ENCODE peak calls at places on chromosomes 5 and 9, in six cellular contexts. J is lower leg skin, A is GM10248, F is WTC11, T is neural progenitor cell, W is mammary epithelial cell. P is an unnamed sample.

GRCh38 chr5:117872798-117873368 is 1115.5 kb downstream of the DTWD2 start:
- DNase-seq in J (no peak), T (no peak), F (no peak), W (no peak), A (no peak), P (no peak)

GRCh38 chr9:121916008-121916407 is 177.1 kb downstream of the TTLL11 start:
- DNase-seq in A (no peak), T (no peak), J (no peak), W (peak; percentile 33), F (no peak), P (no peak)

GRCh38 chr9:93024986-93025630 is 33.4 kb upstream of the SUSD3 start:
- DNase-seq in T (no peak), A (no peak), F (no peak), J (no peak), W (no peak), P (no peak)

GRCh38 chr9:6781476-6781875 is 23.7 kb downstream of the KDM4C start:
- DNase-seq in A (no peak), T (no peak), J (no peak), F (no peak), W (no peak), P (no peak)

GRCh38 chr5:91865920-91866319 is 482.8 kb upstream of the ARRDC3 start:
- DNase-seq in A (no peak), W (no peak), J (no peak), T (peak; percentile 48), F (no peak), P (no peak)

GRCh38 chr5:181218795-181219124 is 4.3 kb upstream of the TRIM41 start:
- DNase-seq in F (no peak), A (no peak), W (no peak), J (no peak), T (no peak), P (no peak)

GRCh38 chr9:19161257-19162025 is 34.1 kb upstream of the PLIN2 start:
- DNase-seq in T (no peak), W (peak; percentile 98), J (peak; percentile 93), F (no peak), A (peak; percentile 35), P (no peak)

GRCh38 chr9:137138058-137138697 is 776 bp upstream of the GRIN1 start:
- DNase-seq in W (no peak), A (no peak), T (peak; percentile 62), F (peak; percentile 77), J (no peak), P (no peak)

GRCh38 chr5:107812570-107813141 is 141.9 kb upstream of the EFNA5 start:
- DNase-seq in J (no peak), W (no peak), F (no peak), A (peak; percentile 63), T (no peak), P (no peak)

GRCh38 chr5:136087961-136088871 is 44.4 kb upstream of the SMAD5 start:
- DNase-seq in W (peak; percentile 54), T (no peak), J (peak; percentile 66), A (no peak), F (no peak), P (no peak)

DNA sequence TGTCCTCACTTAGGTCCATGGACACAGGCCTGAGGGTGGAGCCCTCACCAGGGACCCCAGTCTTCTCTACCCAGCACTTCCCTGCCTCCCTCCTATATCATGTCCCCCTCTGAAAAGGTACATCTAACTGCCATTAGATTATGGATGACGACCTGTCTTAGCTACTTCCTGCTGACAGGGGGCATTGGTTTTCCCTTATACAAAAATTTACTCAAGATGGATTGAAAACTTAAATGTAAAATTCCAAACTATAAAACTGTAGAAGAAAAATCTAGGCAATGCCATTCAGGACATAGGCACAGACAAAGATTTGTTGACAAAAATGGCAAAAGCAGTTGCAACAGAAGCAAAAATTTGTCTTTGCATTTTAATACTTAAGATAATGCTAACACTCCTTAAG is 623.2 kb upstream of the FAM174A start:
- DNase-seq in A (no peak), T (no peak), W (no peak), J (no peak), F (no peak), P (no peak)
- TF ChIP-seq CTCF in A (no peak), T (peak; percentile 19), W (no peak), J (no peak), F (no peak), P (no peak)

DNA sequence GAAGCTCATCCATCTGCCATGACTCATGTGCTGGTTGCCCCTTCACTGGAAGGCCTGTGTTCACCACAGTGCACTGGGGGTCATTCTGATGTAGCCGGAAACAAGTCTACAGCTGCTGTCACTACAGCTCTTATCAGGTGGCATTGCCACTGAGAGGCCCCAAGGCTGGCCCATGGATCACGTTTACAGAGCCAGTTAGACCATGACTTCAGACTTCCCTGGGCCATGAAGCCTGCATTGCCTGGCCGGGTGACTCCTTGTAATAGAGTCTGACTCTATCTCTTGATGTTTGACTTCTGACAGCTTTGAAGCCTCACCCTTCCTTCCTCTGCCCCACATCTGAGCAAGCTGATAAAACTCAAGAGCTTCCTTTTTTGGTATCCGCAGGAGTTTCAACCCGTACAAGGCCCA is 473.5 kb upstream of the DAP start:
- DNase-seq in F (no peak), A (no peak), W (no peak), J (peak; percentile 24), T (no peak), P (no peak)
- TF ChIP-seq CTCF in F (no peak), A (no peak), W (no peak), J (no peak), T (no peak), P (no peak)

GRCh38 chr9:97900738-97901565 is 21.3 kb downstream of the TRMO start:
- DNase-seq in A (peak; percentile 54), J (no peak), T (peak; percentile 56), F (no peak), W (peak; percentile 36), P (peak; percentile 19)
- TF ChIP-seq CTCF in A (peak; percentile 77), J (no peak), T (peak; percentile 84), F (peak; percentile 47), W (peak; percentile 80), P (peak; percentile 75)

DNA sequence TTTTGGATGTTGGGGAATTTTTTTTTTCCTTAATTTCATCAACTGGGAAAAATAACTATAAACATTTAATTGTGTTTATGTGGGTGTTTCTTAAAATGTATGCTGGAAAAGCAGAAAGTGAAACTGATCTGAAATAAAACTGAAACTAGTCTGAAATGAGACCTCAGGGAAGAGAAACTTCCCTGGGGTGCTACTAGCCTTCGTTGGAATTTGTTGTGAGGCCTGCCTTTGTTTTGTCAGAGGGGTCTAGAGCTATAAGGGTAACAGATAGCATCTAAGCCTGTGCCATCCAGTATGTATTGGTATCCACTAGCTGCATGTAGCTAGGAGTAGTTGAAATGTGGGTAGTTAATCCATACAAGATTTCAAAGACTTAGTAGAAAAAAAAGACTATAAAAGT is 10.4 kb downstream of the ZNF618 start:
- DNase-seq in T (peak; percentile 60), W (no peak), A (no peak), J (no peak), F (no peak), P (no peak)
- TF ChIP-seq CTCF in T (no peak), W (no peak), A (no peak), J (no peak), F (no peak), P (no peak)

GRCh38 chr5:147675168-147675567 is 107.4 kb downstream of the JAKMIP2 start:
- DNase-seq in J (no peak), W (no peak), F (no peak), A (no peak), T (no peak), P (no peak)
- TF ChIP-seq CTCF in J (no peak), W (peak; percentile 17), F (no peak), A (no peak), T (no peak), P (no peak)